ENCODE peak calls at places on chromosomes 16 and 17, in six cellular contexts. One of them, this sample, is unnamed.

GRCh38 chr16:84585886-84586285 is 32.0 kb downstream of the COTL1 start:
- DNase-seq in heart left ventricle: no peak
- DNase-seq in fibroblast of the conjunctiva: no peak
- DNase-seq in mucosa of gallbladder: no peak
- DNase-seq in NCI-H1092: no peak
- DNase-seq in endothelial cell of umbilical vein: no peak
- DNase-seq in this sample: peak; percentile 59

GRCh38 chr17:74417178-74418045 is 14.5 kb upstream of the GPRC5C start:
- DNase-seq in heart left ventricle: no peak
- DNase-seq in fibroblast of the conjunctiva: no peak
- DNase-seq in mucosa of gallbladder: no peak
- DNase-seq in NCI-H1092: no peak
- DNase-seq in endothelial cell of umbilical vein: no peak
- DNase-seq in this sample: no peak

GRCh38 chr16:57685633-57686032 is 9.0 kb upstream of the DRC7 start:
- DNase-seq in heart left ventricle: no peak
- DNase-seq in fibroblast of the conjunctiva: no peak
- DNase-seq in mucosa of gallbladder: no peak
- DNase-seq in NCI-H1092: no peak
- DNase-seq in endothelial cell of umbilical vein: no peak
- DNase-seq in this sample: no peak

GRCh38 chr17:40107266-40107980 is 7.0 kb upstream of the NR1D1 start:
- DNase-seq in heart left ventricle: peak; percentile 27
- DNase-seq in fibroblast of the conjunctiva: no peak
- DNase-seq in mucosa of gallbladder: no peak
- DNase-seq in NCI-H1092: no peak
- DNase-seq in endothelial cell of umbilical vein: no peak
- DNase-seq in this sample: no peak

GRCh38 chr16:84277244-84277823 is 17.3 kb upstream of the WFDC1 start:
- DNase-seq in heart left ventricle: peak; percentile 52
- DNase-seq in fibroblast of the conjunctiva: peak; percentile 17
- DNase-seq in mucosa of gallbladder: peak; percentile 73
- DNase-seq in NCI-H1092: peak; percentile 56
- DNase-seq in endothelial cell of umbilical vein: peak; percentile 54
- DNase-seq in this sample: peak; percentile 11

GRCh38 chr17:82740906-82741759 is 5.7 kb downstream of the FN3K start:
- DNase-seq in heart left ventricle: no peak
- DNase-seq in fibroblast of the conjunctiva: no peak
- DNase-seq in mucosa of gallbladder: no peak
- DNase-seq in NCI-H1092: no peak
- DNase-seq in endothelial cell of umbilical vein: no peak
- DNase-seq in this sample: no peak

GRCh38 chr16:85428168-85428898 is 184.8 kb upstream of the GSE1 start:
- DNase-seq in heart left ventricle: no peak
- DNase-seq in fibroblast of the conjunctiva: no peak
- DNase-seq in mucosa of gallbladder: no peak
- DNase-seq in NCI-H1092: no peak
- DNase-seq in endothelial cell of umbilical vein: peak; percentile 8
- DNase-seq in this sample: no peak

GRCh38 chr17:75764711-75765421 is at the start of gene GALK1:
- DNase-seq in heart left ventricle: peak; percentile 79
- DNase-seq in fibroblast of the conjunctiva: no peak
- DNase-seq in mucosa of gallbladder: peak; percentile 64
- DNase-seq in NCI-H1092: peak; percentile 33
- DNase-seq in endothelial cell of umbilical vein: peak; percentile 66
- DNase-seq in this sample: no peak

GRCh38 chr17:74012465-74012864 is 191.0 kb upstream of the RPL38 start:
- DNase-seq in heart left ventricle: no peak
- DNase-seq in fibroblast of the conjunctiva: no peak
- DNase-seq in mucosa of gallbladder: no peak
- DNase-seq in NCI-H1092: no peak
- DNase-seq in endothelial cell of umbilical vein: no peak
- DNase-seq in this sample: no peak

GRCh38 chr17:3549610-3550162 is 7.9 kb downstream of the TRPV3 start:
- DNase-seq in heart left ventricle: no peak
- DNase-seq in fibroblast of the conjunctiva: no peak
- DNase-seq in mucosa of gallbladder: no peak
- DNase-seq in NCI-H1092: no peak
- DNase-seq in endothelial cell of umbilical vein: no peak
- DNase-seq in this sample: no peak

GRCh38 chr17:60086822-60087591 is 8.3 kb upstream of the HEATR6 start:
- DNase-seq in heart left ventricle: no peak
- DNase-seq in fibroblast of the conjunctiva: no peak
- DNase-seq in mucosa of gallbladder: no peak
- DNase-seq in NCI-H1092: no peak
- DNase-seq in endothelial cell of umbilical vein: no peak
- DNase-seq in this sample: no peak

GRCh38 chr17:21397341-21398050 is 21.3 kb downstream of the KCNJ12 start:
- DNase-seq in heart left ventricle: no peak
- DNase-seq in fibroblast of the conjunctiva: no peak
- DNase-seq in mucosa of gallbladder: no peak
- DNase-seq in NCI-H1092: no peak
- DNase-seq in endothelial cell of umbilical vein: no peak
- DNase-seq in this sample: peak; percentile 6

GRCh38 chr17:38970128-38970527 is 2.9 kb upstream of the FBXO47 start:
- DNase-seq in heart left ventricle: no peak
- DNase-seq in fibroblast of the conjunctiva: no peak
- DNase-seq in mucosa of gallbladder: no peak
- DNase-seq in NCI-H1092: no peak
- DNase-seq in endothelial cell of umbilical vein: no peak
- DNase-seq in this sample: no peak

GRCh38 chr17:35963663-35964062 is 17.6 kb downstream of the CCL16 start:
- DNase-seq in heart left ventricle: no peak
- DNase-seq in fibroblast of the conjunctiva: no peak
- DNase-seq in mucosa of gallbladder: no peak
- DNase-seq in NCI-H1092: no peak
- DNase-seq in endothelial cell of umbilical vein: no peak
- DNase-seq in this sample: no peak

GRCh38 chr17:2695243-2695960 is 16.2 kb downstream of the CLUH start:
- DNase-seq in heart left ventricle: no peak
- DNase-seq in fibroblast of the conjunctiva: no peak
- DNase-seq in mucosa of gallbladder: no peak
- DNase-seq in NCI-H1092: no peak
- DNase-seq in endothelial cell of umbilical vein: no peak
- DNase-seq in this sample: no peak

GRCh38 chr17:79625706-79626105 is 14.9 kb upstream of the RBFOX3 start:
- DNase-seq in heart left ventricle: peak; percentile 1
- DNase-seq in fibroblast of the conjunctiva: no peak
- DNase-seq in mucosa of gallbladder: no peak
- DNase-seq in NCI-H1092: no peak
- DNase-seq in endothelial cell of umbilical vein: no peak
- DNase-seq in this sample: no peak

GRCh38 chr17:6668219-6668618 is 16.7 kb downstream of the C17orf100 start:
- DNase-seq in heart left ventricle: no peak
- DNase-seq in fibroblast of the conjunctiva: no peak
- DNase-seq in mucosa of gallbladder: no peak
- DNase-seq in NCI-H1092: no peak
- DNase-seq in endothelial cell of umbilical vein: no peak
- DNase-seq in this sample: no peak

GRCh38 chr17:69326302-69327059 is 452 bp downstream of the ABCA5 start:
- DNase-seq in heart left ventricle: no peak
- DNase-seq in fibroblast of the conjunctiva: no peak
- DNase-seq in mucosa of gallbladder: no peak
- DNase-seq in NCI-H1092: peak; percentile 55
- DNase-seq in endothelial cell of umbilical vein: peak; percentile 56
- DNase-seq in this sample: no peak

GRCh38 chr17:17954079-17954478 is 18.1 kb downstream of the TOM1L2 start:
- DNase-seq in heart left ventricle: no peak
- DNase-seq in fibroblast of the conjunctiva: no peak
- DNase-seq in mucosa of gallbladder: no peak
- DNase-seq in NCI-H1092: no peak
- DNase-seq in endothelial cell of umbilical vein: no peak
- DNase-seq in this sample: no peak

GRCh38 chr17:72471296-72471695 is 350.5 kb downstream of the SOX9 start:
- DNase-seq in heart left ventricle: no peak
- DNase-seq in fibroblast of the conjunctiva: no peak
- DNase-seq in mucosa of gallbladder: no peak
- DNase-seq in NCI-H1092: no peak
- DNase-seq in endothelial cell of umbilical vein: no peak
- DNase-seq in this sample: no peak

GRCh38 chr17:1745513-1746020 is 2.9 kb downstream of the SERPINF2 start:
- DNase-seq in heart left ventricle: no peak
- DNase-seq in fibroblast of the conjunctiva: no peak
- DNase-seq in mucosa of gallbladder: no peak
- DNase-seq in NCI-H1092: no peak
- DNase-seq in endothelial cell of umbilical vein: no peak
- DNase-seq in this sample: no peak

GRCh38 chr16:17177242-17177967 is 293.4 kb downstream of the XYLT1 start:
- DNase-seq in heart left ventricle: no peak
- DNase-seq in fibroblast of the conjunctiva: no peak
- DNase-seq in mucosa of gallbladder: no peak
- DNase-seq in NCI-H1092: no peak
- DNase-seq in endothelial cell of umbilical vein: no peak
- DNase-seq in this sample: no peak

This sample was measured in NCI-H2227 treated with DMSO at 0.1 percent for 48 hours.